ENCODE peak calls at places on chromosomes 7 and 10, in five cellular contexts. One of them, this sample, is unnamed.
A peak's percentile ranks its signal among the peaks of the same experiment; 100 is the strongest.

GRCh38 chr7:21370283-21370982 is 57.5 kb upstream of the SP4 start:
- DNase-seq in upper lobe of right lung: no peak
- DNase-seq in prostate gland: no peak
- DNase-seq in tibial nerve: no peak
- DNase-seq in WERI-Rb-1: no peak
- DNase-seq in this sample: no peak

GRCh38 chr10:60434418-60435046 is 44.9 kb upstream of the ANK3 start:
- DNase-seq in WERI-Rb-1: peak; percentile 35
- DNase-seq in upper lobe of right lung: no peak
- DNase-seq in prostate gland: peak; percentile 49
- DNase-seq in tibial nerve: peak; percentile 62
- DNase-seq in this sample: peak; percentile 55

GRCh38 chr7:24227068-24227467 is 56.9 kb upstream of the NPY start:
- DNase-seq in WERI-Rb-1: no peak
- DNase-seq in upper lobe of right lung: no peak
- DNase-seq in tibial nerve: no peak
- DNase-seq in prostate gland: no peak
- DNase-seq in this sample: no peak

GRCh38 chr7:32586291-32587221 is 91.3 kb downstream of the AVL9 start:
- DNase-seq in upper lobe of right lung: no peak
- DNase-seq in tibial nerve: no peak
- DNase-seq in WERI-Rb-1: no peak
- DNase-seq in prostate gland: no peak
- DNase-seq in this sample: no peak

GRCh38 chr10:113297226-113297625 is 255.6 kb upstream of the HABP2 start:
- DNase-seq in tibial nerve: no peak
- DNase-seq in upper lobe of right lung: no peak
- DNase-seq in WERI-Rb-1: no peak
- DNase-seq in prostate gland: no peak
- DNase-seq in this sample: no peak

GRCh38 chr7:80478683-80479082 is 33.2 kb downstream of the GNAT3 start:
- DNase-seq in prostate gland: no peak
- DNase-seq in WERI-Rb-1: no peak
- DNase-seq in upper lobe of right lung: no peak
- DNase-seq in tibial nerve: no peak
- DNase-seq in this sample: no peak

GRCh38 chr7:73704640-73705550 is 14.6 kb downstream of the STX1A start:
- DNase-seq in upper lobe of right lung: peak; percentile 80
- DNase-seq in prostate gland: peak; percentile 69
- DNase-seq in tibial nerve: no peak
- DNase-seq in WERI-Rb-1: peak; percentile 86
- DNase-seq in this sample: peak; percentile 71

GRCh38 chr10:34405611-34406462 is 409.3 kb downstream of the PARD3 start:
- DNase-seq in tibial nerve: no peak
- DNase-seq in WERI-Rb-1: no peak
- DNase-seq in upper lobe of right lung: no peak
- DNase-seq in prostate gland: no peak
- DNase-seq in this sample: no peak

GRCh38 chr7:157496426-157497275 is 159.8 kb downstream of the DNAJB6 start:
- DNase-seq in upper lobe of right lung: peak; percentile 54
- DNase-seq in prostate gland: no peak
- DNase-seq in WERI-Rb-1: no peak
- DNase-seq in tibial nerve: no peak
- DNase-seq in this sample: no peak

GRCh38 chr7:66697451-66698438 is 42.8 kb upstream of the RABGEF1 start:
- DNase-seq in tibial nerve: no peak
- DNase-seq in upper lobe of right lung: no peak
- DNase-seq in WERI-Rb-1: peak; percentile 81
- DNase-seq in prostate gland: no peak
- DNase-seq in this sample: peak; percentile 87

GRCh38 chr10:124867304-124867703 is 65.7 kb downstream of the ABRAXAS2 start:
- DNase-seq in upper lobe of right lung: peak; percentile 3
- DNase-seq in tibial nerve: no peak
- DNase-seq in WERI-Rb-1: no peak
- DNase-seq in prostate gland: no peak
- DNase-seq in this sample: no peak

GRCh38 chr7:147483634-147484292 is 1106.8 kb upstream of the C7orf33 start:
- DNase-seq in tibial nerve: no peak
- DNase-seq in WERI-Rb-1: no peak
- DNase-seq in prostate gland: no peak
- DNase-seq in upper lobe of right lung: no peak
- DNase-seq in this sample: no peak

GRCh38 chr10:61120805-61121204 is 176.8 kb upstream of the RHOBTB1 start:
- DNase-seq in WERI-Rb-1: no peak
- DNase-seq in tibial nerve: no peak
- DNase-seq in prostate gland: no peak
- DNase-seq in upper lobe of right lung: no peak
- DNase-seq in this sample: no peak

GRCh38 chr7:71237945-71238344 is 106.0 kb downstream of the GALNT17 start:
- DNase-seq in tibial nerve: no peak
- DNase-seq in upper lobe of right lung: no peak
- DNase-seq in prostate gland: peak; percentile 48
- DNase-seq in WERI-Rb-1: no peak
- DNase-seq in this sample: no peak

GRCh38 chr10:43204394-43204942 is 62.4 kb downstream of the RASGEF1A start:
- DNase-seq in upper lobe of right lung: no peak
- DNase-seq in tibial nerve: no peak
- DNase-seq in prostate gland: no peak
- DNase-seq in WERI-Rb-1: no peak
- DNase-seq in this sample: peak; percentile 8

GRCh38 chr7:103154042-103154441 is 5.1 kb upstream of the NAPEPLD start:
- DNase-seq in tibial nerve: no peak
- DNase-seq in upper lobe of right lung: no peak
- DNase-seq in WERI-Rb-1: no peak
- DNase-seq in prostate gland: no peak
- DNase-seq in this sample: no peak

GRCh38 chr7:98364220-98364619 is 36.7 kb downstream of the BAIAP2L1 start:
- DNase-seq in WERI-Rb-1: no peak
- DNase-seq in tibial nerve: no peak
- DNase-seq in upper lobe of right lung: no peak
- DNase-seq in prostate gland: no peak
- DNase-seq in this sample: no peak

GRCh38 chr10:92342801-92343200 is 51.8 kb downstream of the MARCHF5 start:
- DNase-seq in prostate gland: no peak
- DNase-seq in upper lobe of right lung: no peak
- DNase-seq in tibial nerve: no peak
- DNase-seq in WERI-Rb-1: no peak
- DNase-seq in this sample: no peak

GRCh38 chr7:2214636-2215035 is 18.1 kb downstream of the MAD1L1 start:
- DNase-seq in prostate gland: no peak
- DNase-seq in tibial nerve: no peak
- DNase-seq in upper lobe of right lung: no peak
- DNase-seq in WERI-Rb-1: no peak
- DNase-seq in this sample: no peak

GRCh38 chr10:123175389-123176387 is 21.5 kb downstream of the BUB3 start:
- DNase-seq in tibial nerve: no peak
- DNase-seq in prostate gland: no peak
- DNase-seq in upper lobe of right lung: no peak
- DNase-seq in WERI-Rb-1: no peak
- DNase-seq in this sample: no peak

GRCh38 chr10:50917486-50917885 is 32.1 kb upstream of the A1CF start:
- DNase-seq in upper lobe of right lung: no peak
- DNase-seq in prostate gland: no peak
- DNase-seq in WERI-Rb-1: no peak
- DNase-seq in tibial nerve: no peak
- DNase-seq in this sample: no peak

GRCh38 chr7:20440472-20441105 is 109.9 kb downstream of the ITGB8 start:
- DNase-seq in prostate gland: no peak
- DNase-seq in tibial nerve: no peak
- DNase-seq in WERI-Rb-1: peak; percentile 14
- DNase-seq in upper lobe of right lung: no peak
- DNase-seq in this sample: no peak

GRCh38 chr10:8054243-8054497 is 318 bp upstream of the GATA3 start:
- DNase-seq in prostate gland: peak; percentile 51
- DNase-seq in upper lobe of right lung: no peak
- DNase-seq in WERI-Rb-1: no peak
- DNase-seq in tibial nerve: no peak
- DNase-seq in this sample: no peak

GRCh38 chr10:77909021-77909754 is 17.4 kb downstream of the DLG5 start:
- DNase-seq in prostate gland: no peak
- DNase-seq in tibial nerve: no peak
- DNase-seq in upper lobe of right lung: no peak
- DNase-seq in WERI-Rb-1: no peak
- DNase-seq in this sample: no peak

GRCh38 chr7:43844257-43844656 is 25.1 kb downstream of the MRPS24 start:
- DNase-seq in WERI-Rb-1: no peak
- DNase-seq in tibial nerve: no peak
- DNase-seq in prostate gland: no peak
- DNase-seq in upper lobe of right lung: no peak
- DNase-seq in this sample: no peak

GRCh38 chr10:794382-794956 is 105.0 kb upstream of the DIP2C start:
- DNase-seq in prostate gland: no peak
- DNase-seq in tibial nerve: no peak
- DNase-seq in WERI-Rb-1: peak; percentile 31
- DNase-seq in upper lobe of right lung: no peak
- DNase-seq in this sample: no peak

GRCh38 chr7:76303829-76304505 is 1.5 kb downstream of the HSPB1 start:
- DNase-seq in upper lobe of right lung: no peak
- DNase-seq in prostate gland: no peak
- DNase-seq in WERI-Rb-1: no peak
- DNase-seq in tibial nerve: no peak
- DNase-seq in this sample: no peak

GRCh38 chr10:43942096-43942885 is 293.6 kb upstream of the ZNF32 start:
- DNase-seq in upper lobe of right lung: peak; percentile 40
- DNase-seq in prostate gland: no peak
- DNase-seq in WERI-Rb-1: no peak
- DNase-seq in tibial nerve: no peak
- DNase-seq in this sample: no peak

GRCh38 chr10:28991326-28991725 is 297.5 kb upstream of the LYZL1 start:
- DNase-seq in tibial nerve: no peak
- DNase-seq in prostate gland: no peak
- DNase-seq in WERI-Rb-1: no peak
- DNase-seq in upper lobe of right lung: no peak
- DNase-seq in this sample: no peak

GRCh38 chr10:6023661-6024333 is 38.4 kb downstream of the IL2RA start:
- DNase-seq in WERI-Rb-1: no peak
- DNase-seq in prostate gland: peak; percentile 31
- DNase-seq in tibial nerve: no peak
- DNase-seq in upper lobe of right lung: no peak
- DNase-seq in this sample: no peak

GRCh38 chr7:2938514-2939192 is 94.5 kb upstream of the GNA12 start:
- DNase-seq in WERI-Rb-1: peak; percentile 29
- DNase-seq in upper lobe of right lung: peak; percentile 49
- DNase-seq in prostate gland: no peak
- DNase-seq in tibial nerve: no peak
- DNase-seq in this sample: no peak

GRCh38 chr10:100830728-100831110 is 82.0 kb upstream of the SLF2 start:
- DNase-seq in WERI-Rb-1: no peak
- DNase-seq in upper lobe of right lung: no peak
- DNase-seq in tibial nerve: no peak
- DNase-seq in prostate gland: no peak
- DNase-seq in this sample: no peak
- H3K27me3 ChIP-seq in WERI-Rb-1: peaks cover 99% of the 10 kb centered on the region
- H3K27me3 ChIP-seq in upper lobe of right lung: peaks cover 88% of the 10 kb centered on the region
- H3K27me3 ChIP-seq in tibial nerve: peaks cover 81% of the 10 kb centered on the region
- H3K27me3 ChIP-seq in prostate gland: peaks cover 24% of the 10 kb centered on the region
- H3K27me3 ChIP-seq in this sample: peaks cover 72% of the 10 kb centered on the region

DNA sequence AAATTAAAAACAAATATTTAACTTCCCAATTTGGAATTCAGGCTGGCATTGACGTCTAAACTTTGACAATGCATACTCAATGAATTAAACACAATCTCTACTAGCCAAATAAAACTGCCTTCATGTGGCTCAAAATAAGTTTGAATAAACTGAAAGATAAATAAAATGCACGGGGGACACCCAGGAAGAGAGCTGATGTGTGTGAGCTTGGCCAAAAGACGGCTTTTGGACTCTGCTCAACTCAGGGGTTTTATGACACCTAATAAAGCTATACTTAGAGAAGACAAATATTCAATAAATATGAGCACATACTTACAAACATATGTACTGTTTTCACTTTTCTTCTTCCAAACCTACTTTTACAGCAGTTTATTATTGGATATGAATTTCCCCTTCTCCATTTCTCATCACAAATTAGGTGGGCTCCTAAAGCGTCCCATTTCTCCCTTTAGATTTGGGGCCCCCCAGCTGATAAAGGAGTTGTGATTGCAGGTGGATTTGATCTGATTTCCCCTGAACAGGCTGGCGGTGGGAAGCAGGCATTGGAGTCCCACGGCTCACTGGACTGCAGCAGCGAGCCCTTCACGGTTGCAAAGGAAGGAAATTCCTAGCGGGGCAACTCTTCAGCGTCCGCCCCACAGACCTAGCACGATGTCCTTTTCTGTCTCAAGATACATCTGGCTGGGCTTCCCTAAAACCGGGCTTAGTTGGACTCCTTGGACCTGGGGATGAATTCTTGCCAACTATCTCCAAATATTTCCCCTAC is 79.6 kb downstream of the INSIG1 start:
- DNase-seq in tibial nerve: no peak
- DNase-seq in WERI-Rb-1: no peak
- DNase-seq in prostate gland: no peak
- DNase-seq in upper lobe of right lung: no peak
- DNase-seq in this sample: no peak
- H3K4me3 ChIP-seq in tibial nerve: no peak overlapping the region
- H3K4me3 ChIP-seq in WERI-Rb-1: no peak overlapping the region
- H3K4me3 ChIP-seq in prostate gland: no peak overlapping the region
- H3K4me3 ChIP-seq in upper lobe of right lung: peak overlapping the region; percentile 15
- H3K4me3 ChIP-seq in this sample: no peak overlapping the region

GRCh38 chr10:133249094-133249780 is 11.6 kb downstream of the VENTX start:
- DNase-seq in upper lobe of right lung: no peak
- DNase-seq in tibial nerve: no peak
- DNase-seq in prostate gland: no peak
- DNase-seq in WERI-Rb-1: peak; percentile 53
- DNase-seq in this sample: no peak
- H3K27me3 ChIP-seq in upper lobe of right lung: peaks cover 28% of the 10 kb centered on the region
- H3K27me3 ChIP-seq in tibial nerve: peaks cover 59% of the 10 kb centered on the region
- H3K27me3 ChIP-seq in prostate gland: peaks cover 7% of the 10 kb centered on the region
- H3K27me3 ChIP-seq in WERI-Rb-1: no peaks in the 10 kb centered on the region
- H3K27me3 ChIP-seq in this sample: peaks cover 11% of the 10 kb centered on the region

GRCh38 chr10:57145548-57145947 is 784.5 kb upstream of the ZWINT start:
- DNase-seq in WERI-Rb-1: no peak
- DNase-seq in upper lobe of right lung: no peak
- DNase-seq in prostate gland: no peak
- DNase-seq in tibial nerve: no peak
- DNase-seq in this sample: no peak

GRCh38 chr10:57141708-57142107 is 780.6 kb upstream of the ZWINT start:
- DNase-seq in tibial nerve: no peak
- DNase-seq in upper lobe of right lung: no peak
- DNase-seq in WERI-Rb-1: no peak
- DNase-seq in prostate gland: no peak
- DNase-seq in this sample: no peak

DNA sequence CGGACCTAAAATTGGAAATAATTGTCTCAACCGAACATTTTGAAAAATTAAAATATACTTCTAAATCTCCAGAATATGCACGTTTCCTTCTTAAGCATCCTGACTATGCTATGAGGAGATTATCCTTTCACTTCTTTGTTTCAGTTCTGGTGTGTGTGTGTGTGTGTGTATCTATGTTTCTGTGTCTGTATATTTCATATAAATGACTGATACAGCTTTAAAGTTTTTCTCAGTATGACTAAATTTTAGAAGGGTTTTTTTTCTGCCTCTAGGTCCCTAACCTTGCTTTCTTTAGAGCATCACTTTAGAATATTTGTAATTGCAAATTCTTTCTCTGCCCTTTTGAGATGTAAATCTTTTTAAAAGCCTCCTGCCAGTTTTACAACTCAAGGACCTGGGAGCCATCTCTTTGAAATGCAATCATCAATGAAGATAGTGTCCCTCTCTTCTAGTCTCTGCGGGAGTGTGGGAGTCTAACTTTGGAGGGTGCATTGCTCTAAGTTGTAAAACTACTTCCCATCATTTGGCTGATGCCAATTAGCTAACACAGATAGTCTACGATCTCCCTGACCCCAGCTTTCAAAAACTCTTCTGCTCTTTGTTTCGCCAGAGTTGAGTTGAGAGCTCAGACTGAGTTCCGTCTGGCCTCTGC is 782.0 kb upstream of the ZWINT start:
- DNase-seq in tibial nerve: no peak
- DNase-seq in WERI-Rb-1: no peak
- DNase-seq in prostate gland: no peak
- DNase-seq in upper lobe of right lung: no peak
- DNase-seq in this sample: no peak
- H3K4me3 ChIP-seq in tibial nerve: no peak overlapping the region
- H3K4me3 ChIP-seq in WERI-Rb-1: no peak overlapping the region
- H3K4me3 ChIP-seq in prostate gland: no peak overlapping the region
- H3K4me3 ChIP-seq in upper lobe of right lung: no peak overlapping the region
- H3K4me3 ChIP-seq in this sample: no peak overlapping the region

This sample was measured in dorsolateral prefrontal cortex.